ENCODE peak calls at places on chromosomes 1 and 21, in four cellular contexts. R, G, J and Y are unnamed samples.

GRCh38 chr1:218201004-218201403 is 84.1 kb upstream of the RRP15 start:
- DNase-seq in R (no peak), G (no peak), J (no peak), Y (no peak)

GRCh38 chr1:79692519-79692918 is 686.0 kb upstream of the ADGRL4 start:
- DNase-seq in R (no peak), G (no peak), J (no peak), Y (no peak)

GRCh38 chr1:85611856-85612255 is 31.3 kb downstream of the CCN1 start:
- DNase-seq in R (no peak), G (peak; percentile 42), J (peak; percentile 28), Y (no peak)

GRCh38 chr1:245154429-245155185 is at the start of gene KIF26B:
- DNase-seq in R (peak; percentile 80), G (peak; percentile 30), J (peak; percentile 65), Y (peak; percentile 80)

GRCh38 chr1:184143449-184143848 is 91.9 kb downstream of the TSEN15 start:
- DNase-seq in R (no peak), G (no peak), J (no peak), Y (no peak)

GRCh38 chr1:204171751-204172178 is 5.6 kb upstream of the REN start:
- DNase-seq in R (no peak), G (no peak), J (no peak), Y (no peak)

GRCh38 chr1:88877911-88878310 is 13.5 kb downstream of the GTF2B start:
- DNase-seq in R (no peak), G (no peak), J (no peak), Y (no peak)

GRCh38 chr1:100721502-100722205 is 2.1 kb downstream of the VCAM1 start:
- DNase-seq in R (no peak), G (no peak), J (no peak), Y (no peak)

GRCh38 chr1:197838836-197839235 is 63.6 kb upstream of the DENND1B start:
- DNase-seq in R (no peak), G (no peak), J (no peak), Y (no peak)

GRCh38 chr1:187491082-187491720 is 662.5 kb downstream of the PLA2G4A start:
- DNase-seq in R (no peak), G (no peak), J (no peak), Y (no peak)

GRCh38 chr1:91884459-91885290 is 1.3 kb downstream of the TGFBR3 start:
- DNase-seq in R (no peak), G (peak; percentile 26), J (peak; percentile 59), Y (peak; percentile 78)

GRCh38 chr1:1001631-1002300 is 1.9 kb upstream of the HES4 start:
- DNase-seq in R (peak; percentile 95), G (peak; percentile 84), J (peak; percentile 84), Y (peak; percentile 93)

GRCh38 chr21:31530918-31531705 is 128.4 kb upstream of the SOD1 start:
- DNase-seq in R (no peak), G (no peak), J (no peak), Y (no peak)

GRCh38 chr1:19003371-19004290 is 47.2 kb upstream of the IFFO2 start:
- DNase-seq in R (no peak), G (no peak), J (no peak), Y (no peak)

GRCh38 chr21:38989745-38990423 is 184.2 kb downstream of the ETS2 start:
- DNase-seq in R (no peak), G (no peak), J (peak; percentile 57), Y (no peak)

GRCh38 chr1:229342902-229343587 is at the start of gene CCSAP:
- DNase-seq in R (peak; percentile 87), G (peak; percentile 58), J (peak; percentile 74), Y (peak; percentile 93)

GRCh38 chr1:178487070-178487615 is 9.6 kb downstream of the CLEC20A start:
- DNase-seq in R (no peak), G (no peak), J (no peak), Y (no peak)

GRCh38 chr1:205147191-205147590 is 25.4 kb upstream of the RBBP5 start:
- DNase-seq in R (no peak), G (no peak), J (no peak), Y (no peak)

GRCh38 chr1:145849356-145850165 is 4.1 kb downstream of the NUDT17 start:
- DNase-seq in R (no peak), G (no peak), J (peak; percentile 20), Y (no peak)

GRCh38 chr1:145955436-145955835 is 2.4 kb downstream of the LIX1L start:
- DNase-seq in R (no peak), G (no peak), J (no peak), Y (no peak)

GRCh38 chr1:116360435-116361173 is 12.4 kb upstream of the ATP1A1 start:
- DNase-seq in R (no peak), G (no peak), J (no peak), Y (no peak)

GRCh38 chr1:230270940-230271325 is 155.2 kb downstream of the PGBD5 start:
- DNase-seq in R (peak; percentile 55), G (no peak), J (no peak), Y (peak; percentile 75)

GRCh38 chr21:43884861-43885370 is 19.9 kb downstream of the AGPAT3 start:
- DNase-seq in R (no peak), G (no peak), J (no peak), Y (peak; percentile 62)

GRCh38 chr1:100543640-100544039 is 5.7 kb downstream of the GPR88 start:
- DNase-seq in R (no peak), G (no peak), J (peak; percentile 31), Y (no peak)

GRCh38 chr1:184299076-184299790 is 87.6 kb upstream of the C1orf21 start:
- DNase-seq in R (no peak), G (peak; percentile 23), J (no peak), Y (no peak)

GRCh38 chr1:108503062-108503740 is 53.1 kb downstream of the NBPF6 start:
- DNase-seq in R (no peak), G (no peak), J (peak; percentile 12), Y (no peak)

GRCh38 chr1:7382971-7383370 is 388.1 kb upstream of the VAMP3 start:
- DNase-seq in R (peak; percentile 22), G (no peak), J (no peak), Y (no peak)

GRCh38 chr21:27796106-27796505 is 829.2 kb upstream of the ADAMTS5 start:
- DNase-seq in R (no peak), G (no peak), J (peak; percentile 31), Y (no peak)

GRCh38 chr1:10802948-10803715 is 6.7 kb upstream of the CASZ1 start:
- DNase-seq in R (peak; percentile 60), G (no peak), J (no peak), Y (no peak)

GRCh38 chr1:8510041-8510823 is 192.3 kb downstream of the SLC45A1 start:
- DNase-seq in R (no peak), G (peak; percentile 26), J (no peak), Y (no peak)

GRCh38 chr1:159856576-159856975 is 5.9 kb downstream of the VSIG8 start:
- DNase-seq in R (no peak), G (no peak), J (no peak), Y (no peak)

GRCh38 chr1:25253911-25254310 is 6.7 kb upstream of the RSRP1 start:
- DNase-seq in R (no peak), G (no peak), J (no peak), Y (no peak)

GRCh38 chr1:214558002-214558770 is 6.8 kb upstream of the PTPN14 start:
- DNase-seq in R (no peak), G (no peak), J (no peak), Y (no peak)

GRCh38 chr1:55363261-55363660 is 148.1 kb upstream of the USP24 start:
- DNase-seq in R (no peak), G (no peak), J (no peak), Y (no peak)

GRCh38 chr1:109803901-109804331 is 40.2 kb upstream of the EPS8L3 start:
- DNase-seq in R (peak; percentile 81), G (no peak), J (no peak), Y (no peak)
- H3K4me1 ChIP-seq in R (no peaks in the 10 kb centered on the region), G (peaks cover 20% of the 10 kb centered on the region), J (no peaks in the 10 kb centered on the region), Y (peaks cover 57% of the 10 kb centered on the region)

GRCh38 chr1:153563339-153563952 is 2.2 kb downstream of the S100A2 start:
- DNase-seq in R (peak; percentile 57), G (no peak), J (no peak), Y (peak; percentile 49)
- H3K4me3 ChIP-seq in R (no peak overlapping the region), G (no peak overlapping the region), J (no peak overlapping the region), Y (no peak overlapping the region)

GRCh38 chr1:27333717-27334279 is 8.0 kb upstream of the SYTL1 start:
- DNase-seq in R (no peak), G (no peak), J (no peak), Y (no peak)

GRCh38 chr1:27331922-27332321 is 9.9 kb upstream of the SYTL1 start:
- DNase-seq in R (peak; percentile 33), G (no peak), J (no peak), Y (peak; percentile 59)

GRCh38 chr1:27332536-27333281 is 9.1 kb upstream of the SYTL1 start:
- DNase-seq in R (peak; percentile 83), G (no peak), J (peak; percentile 79), Y (peak; percentile 89)

GRCh38 chr1:27330786-27331185 is 8.8 kb downstream of the TMEM222 start:
- DNase-seq in R (peak; percentile 68), G (no peak), J (no peak), Y (peak; percentile 22)

GRCh38 chr1:27331426-27331825 is 9.5 kb downstream of the TMEM222 start:
- DNase-seq in R (peak; percentile 48), G (no peak), J (no peak), Y (peak; percentile 58)
- H3K4me1 ChIP-seq in R (no peaks in the 10 kb centered on the region), G (peaks cover 24% of the 10 kb centered on the region), J (no peaks in the 10 kb centered on the region), Y (peaks cover 26% of the 10 kb centered on the region)

DNA sequence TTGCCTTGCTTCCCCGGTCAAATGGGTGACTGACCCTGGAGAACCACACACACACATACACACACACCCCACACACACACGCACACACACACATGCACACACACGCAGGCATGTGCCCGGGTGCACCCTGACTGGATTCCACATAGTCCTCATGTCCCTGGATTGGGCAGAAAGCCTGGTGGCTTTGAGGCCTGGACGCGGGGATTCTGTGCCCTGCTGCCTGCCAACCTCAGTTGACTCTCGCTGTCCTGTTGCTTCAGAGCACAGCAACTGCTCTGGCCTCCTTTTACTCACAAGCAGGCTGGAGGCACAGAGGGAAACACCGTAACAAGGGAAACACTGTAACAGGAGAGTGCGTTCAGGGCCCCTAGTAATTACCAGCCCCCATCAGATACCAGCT is 6.4 kb downstream of the RORC start:
- DNase-seq in R (no peak), G (no peak), J (no peak), Y (no peak)
- H3K4me3 ChIP-seq in R (no peak overlapping the region), G (no peak overlapping the region), J (no peak overlapping the region), Y (no peak overlapping the region)

DNA sequence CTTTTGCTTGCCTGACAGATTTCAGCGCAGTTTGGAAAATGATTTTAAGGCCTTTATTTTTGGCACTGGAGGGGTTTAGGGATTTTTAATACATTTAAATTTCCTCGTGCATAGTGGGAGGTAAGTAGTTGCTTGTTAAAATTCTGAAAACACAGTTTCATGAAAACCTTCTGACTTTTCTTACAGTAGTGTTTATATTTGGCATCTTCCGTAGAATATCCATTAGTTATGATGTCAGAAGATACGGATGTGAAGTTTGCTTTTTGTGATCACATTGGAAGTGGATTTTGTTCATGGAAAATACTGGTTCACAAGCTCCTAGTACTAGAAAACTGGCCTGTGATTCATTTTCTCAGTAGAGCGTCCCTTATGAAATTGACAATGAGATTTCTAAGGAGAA is 1.3 kb downstream of the RABGAP1L start:
- DNase-seq in R (no peak), G (no peak), J (no peak), Y (no peak)
- H3K4me1 ChIP-seq in R (no peaks in the 10 kb centered on the region), G (peaks cover 23% of the 10 kb centered on the region), J (peaks cover 7% of the 10 kb centered on the region), Y (peaks cover 60% of the 10 kb centered on the region)